ENCODE peak calls at places on chromosomes 2 and 18, in eight cellular contexts. B is body of pancreas; C is amygdala; W is activated CD8-positive, alpha-beta memory T cell treated with anti-CD3 and anti-CD28 coated beads, Interleukin-2, amount 50 U/mL, for 48 hours; U is natural killer cell; K is 8988T; G is kidney glomerular epithelial cell; Y is esophagus squamous epithelium. V is an unnamed sample.

GRCh38 chr2:152411154-152411553 is 76.2 kb downstream of the FMNL2 start:
- DNase-seq in B (no peak), W (no peak), C (no peak), G (no peak), K (no peak), U (no peak), Y (no peak), V (peak)

GRCh38 chr2:202060218-202060617 is 12.8 kb upstream of the KIAA2012 start:
- DNase-seq in Y (no peak), W (no peak), U (no peak), B (no peak), G (no peak), K (no peak), C (no peak), V (no peak)

GRCh38 chr18:76518543-76519155 is 23.6 kb upstream of the ZNF516 start:
- DNase-seq in G (peak), W (no peak), U (no peak), B (peak), Y (no peak), K (no peak), C (no peak), V (no peak)

GRCh38 chr2:96856776-96857673 is 791 bp downstream of the ANKRD39 start:
- DNase-seq in C (no peak), B (peak), W (peak), Y (no peak), K (no peak), U (no peak), G (no peak), V (peak)

GRCh38 chr2:55490554-55490953 is 29.0 kb upstream of the CFAP36 start:
- DNase-seq in B (peak), K (no peak), Y (no peak), G (peak), U (no peak), W (no peak), C (peak), V (no peak)

GRCh38 chr18:22490429-22490846 is 72.7 kb upstream of the CTAGE1 start:
- DNase-seq in K (no peak), G (no peak), Y (no peak), W (no peak), C (no peak), U (no peak), B (no peak), V (no peak)

GRCh38 chr2:149037851-149038250 is 648 bp upstream of the LYPD6B start:
- DNase-seq in W (no peak), K (peak), C (no peak), B (peak), G (no peak), U (no peak), Y (no peak), V (no peak)

GRCh38 chr18:9422816-9423519 is 52.3 kb upstream of the RALBP1 start:
- DNase-seq in K (no peak), Y (no peak), U (no peak), G (no peak), W (no peak), C (no peak), B (no peak), V (no peak)

GRCh38 chr18:46422552-46423055 is 234.4 kb downstream of the LOXHD1 start:
- DNase-seq in W (peak), G (no peak), Y (no peak), K (no peak), B (no peak), C (no peak), U (no peak), V (no peak)

GRCh38 chr18:59616501-59616900 is 80.7 kb downstream of the CCBE1 start:
- DNase-seq in W (no peak), B (no peak), U (no peak), C (no peak), Y (no peak), G (no peak), K (no peak), V (no peak)

GRCh38 chr2:216681683-216682082 is 13.7 kb downstream of the IGFBP5 start:
- DNase-seq in U (no peak), C (no peak), B (no peak), W (no peak), G (no peak), K (no peak), Y (no peak), V (no peak)

V was measured in GF-D8.